ENCODE peak calls at places on chromosomes 7 and 10, in seven cellular contexts. I is PC-3; J is lung; A is heart left ventricle; O is transverse colon; V is RWPE1; K is CD4-positive, CD25-positive, alpha-beta regulatory T cell. L is an unnamed sample.

GRCh38 chr7:55898287-55898686 is 11.0 kb downstream of the ZNF713 start:
- DNase-seq in I (peak; percentile 22), J (no peak), A (no peak), O (no peak), V (no peak), K (no peak), L (no peak)

GRCh38 chr7:118080947-118081346 is 103.0 kb upstream of the LSM8 start:
- DNase-seq in I (peak; percentile 71), J (no peak), A (no peak), O (no peak), V (peak; percentile 91), K (no peak), L (peak; percentile 96)

GRCh38 chr7:80740778-80741545 is 102.5 kb downstream of the CD36 start:
- DNase-seq in I (peak; percentile 63), J (no peak), A (no peak), O (no peak), V (no peak), K (no peak), L (no peak)

GRCh38 chr10:116287906-116288501 is 15.0 kb upstream of the GFRA1 start:
- DNase-seq in I (peak; percentile 40), J (no peak), A (no peak), O (peak; percentile 22), V (peak; percentile 48), K (no peak), L (no peak)

GRCh38 chr10:131427253-131427652 is 115.7 kb upstream of the TCERG1L start:
- DNase-seq in I (no peak), J (no peak), A (no peak), O (no peak), V (no peak), K (no peak), L (no peak)

GRCh38 chr7:116210345-116211005 is at the start of gene TES:
- DNase-seq in I (peak; percentile 87), J (peak; percentile 79), A (peak; percentile 70), O (peak; percentile 87), V (peak; percentile 88), K (peak; percentile 53), L (no peak)

GRCh38 chr10:103535595-103535994 is 42.1 kb downstream of the NEURL1 start:
- DNase-seq in I (no peak), J (no peak), A (no peak), O (no peak), V (no peak), K (no peak), L (no peak)

GRCh38 chr10:77522268-77522809 is 115.3 kb downstream of the KCNMA1 start:
- DNase-seq in I (no peak), J (no peak), A (no peak), O (no peak), V (no peak), K (no peak), L (no peak)

GRCh38 chr10:103395754-103396066 is 565 bp downstream of the ATP5MK start:
- DNase-seq in I (peak; percentile 13), J (no peak), A (no peak), O (peak; percentile 25), V (peak; percentile 16), K (no peak), L (no peak)

GRCh38 chr7:76340617-76341131 is 18.1 kb downstream of the YWHAG start:
- DNase-seq in I (no peak), J (no peak), A (no peak), O (no peak), V (no peak), K (no peak), L (no peak)
- H3K27ac ChIP-seq in I (peak overlapping the region; percentile 14), J (no peak overlapping the region), A (peak overlapping the region; percentile 40), O (no peak overlapping the region), V (peak overlapping the region; percentile 76), K (no peak overlapping the region), L (peak overlapping the region; percentile 57)

GRCh38 chr10:30558411-30558810 is 71.1 kb downstream of the LYZL2 start:
- DNase-seq in I (no peak), J (no peak), A (no peak), O (no peak), V (no peak), K (no peak), L (no peak)

GRCh38 chr10:30555465-30555864 is 74.1 kb downstream of the LYZL2 start:
- DNase-seq in I (no peak), J (no peak), A (no peak), O (no peak), V (no peak), K (no peak), L (no peak)

GRCh38 chr10:30559118-30559684 is 70.4 kb downstream of the LYZL2 start:
- DNase-seq in I (no peak), J (no peak), A (no peak), O (peak; percentile 86), V (no peak), K (no peak), L (no peak)

GRCh38 chr10:30556189-30556588 is 73.4 kb downstream of the LYZL2 start:
- DNase-seq in I (peak; percentile 37), J (no peak), A (no peak), O (no peak), V (no peak), K (no peak), L (no peak)

GRCh38 chr10:30557884-30558283 is 71.7 kb downstream of the LYZL2 start:
- DNase-seq in I (peak; percentile 12), J (no peak), A (no peak), O (no peak), V (peak; percentile 17), K (no peak), L (no peak)
- H3K27ac ChIP-seq in I (no peak overlapping the region), J (peak overlapping the region; percentile 22), A (no peak overlapping the region), O (no peak overlapping the region), V (no peak overlapping the region), K (no peak overlapping the region), L (no peak overlapping the region)

GRCh38 chr10:13788320-13788600 is 201.5 kb downstream of the PRPF18 start:
- DNase-seq in I (no peak), J (no peak), A (no peak), O (no peak), V (no peak), K (no peak), L (no peak)
- H3K27ac ChIP-seq in I (no peak overlapping the region), J (peak overlapping the region; percentile 20), A (peak overlapping the region; percentile 64), O (peak overlapping the region; percentile 55), V (no peak overlapping the region), K (peak overlapping the region; percentile 97), L (no peak overlapping the region)

GRCh38 chr10:87817873-87818504 is at the start of gene ATAD1:
- DNase-seq in I (peak; percentile 86), J (peak; percentile 88), A (peak; percentile 89), O (peak; percentile 90), V (peak; percentile 90), K (peak; percentile 89), L (peak; percentile 34)

GRCh38 chr10:87817291-87817872 is 644 bp downstream of the ATAD1 start:
- DNase-seq in I (peak; percentile 2), J (no peak), A (no peak), O (no peak), V (no peak), K (no peak), L (no peak)

GRCh38 chr10:87818505-87819273 is 663 bp upstream of the ATAD1 start:
- DNase-seq in I (peak; percentile 32), J (peak; percentile 34), A (no peak), O (peak; percentile 54), V (no peak), K (no peak), L (no peak)

GRCh38 chr10:87816842-87817178 is 1.2 kb downstream of the ATAD1 start:
- DNase-seq in I (peak; percentile 5), J (no peak), A (no peak), O (no peak), V (no peak), K (no peak), L (no peak)

GRCh38 chr10:87816163-87816841 is 1.7 kb downstream of the ATAD1 start:
- DNase-seq in I (peak; percentile 18), J (no peak), A (no peak), O (no peak), V (no peak), K (no peak), L (no peak)
- H3K27ac ChIP-seq in I (no peak overlapping the region), J (no peak overlapping the region), A (peak overlapping the region; percentile 90), O (peak overlapping the region; percentile 92), V (no peak overlapping the region), K (peak overlapping the region; percentile 91), L (no peak overlapping the region)

DNA sequence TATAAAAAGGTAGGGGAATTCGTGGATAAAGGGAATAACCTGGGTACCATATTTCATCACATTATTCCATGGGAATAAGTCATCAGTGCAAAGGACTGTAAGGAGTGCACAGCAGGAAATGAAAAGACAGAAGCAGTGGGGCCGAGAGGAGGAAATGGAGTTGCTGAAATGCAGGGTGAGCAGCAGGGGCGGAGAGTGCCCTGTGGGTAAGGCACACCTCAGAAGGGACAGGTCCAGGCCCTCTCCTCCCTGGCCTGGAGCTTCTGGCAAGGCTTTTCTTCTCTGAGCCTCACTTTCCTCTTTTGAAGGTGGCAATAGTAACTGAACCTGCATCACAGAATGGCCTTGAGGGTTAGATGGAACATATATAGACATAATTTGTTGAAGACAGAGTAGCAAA is 26.2 kb downstream of the IKZF1 start:
- DNase-seq in I (no peak), J (no peak), A (no peak), O (no peak), V (no peak), K (no peak), L (no peak)
- H3K27ac ChIP-seq in I (no peak overlapping the region), J (no peak overlapping the region), A (no peak overlapping the region), O (peak overlapping the region; percentile 37), V (no peak overlapping the region), K (peak overlapping the region; percentile 85), L (no peak overlapping the region)

GRCh38 chr7:74404741-74405140 is 49.0 kb upstream of the GTF2IRD1 start:
- DNase-seq in I (no peak), J (no peak), A (no peak), O (no peak), V (no peak), K (no peak), L (no peak)

GRCh38 chr7:74405191-74405898 is 48.4 kb upstream of the GTF2IRD1 start:
- DNase-seq in I (no peak), J (no peak), A (peak; percentile 37), O (no peak), V (peak; percentile 28), K (no peak), L (no peak)

GRCh38 chr7:74403521-74404387 is 50.0 kb upstream of the GTF2IRD1 start:
- DNase-seq in I (no peak), J (no peak), A (no peak), O (no peak), V (no peak), K (no peak), L (no peak)

GRCh38 chr7:74405899-74406512 is 47.7 kb upstream of the GTF2IRD1 start:
- DNase-seq in I (no peak), J (no peak), A (no peak), O (no peak), V (no peak), K (no peak), L (no peak)

GRCh38 chr7:74404388-74404700 is 49.4 kb upstream of the GTF2IRD1 start:
- DNase-seq in I (no peak), J (no peak), A (no peak), O (no peak), V (no peak), K (no peak), L (no peak)
- H3K27ac ChIP-seq in I (no peak overlapping the region), J (no peak overlapping the region), A (no peak overlapping the region), O (no peak overlapping the region), V (peak overlapping the region; percentile 0), K (no peak overlapping the region), L (no peak overlapping the region)

L was measured in epithelial cell of prostate.